ENCODE peak calls at places on chromosomes 5 and 9, in six cellular contexts. One of them, this sample, is unnamed.
A peak's percentile ranks its signal among the peaks of the same experiment; 100 is the strongest.

GRCh38 chr5:115372121-115372520 is 75.7 kb upstream of the CCDC112 start:
- DNase-seq in aorta: no peak
- DNase-seq in fibroblast of lung: peak; percentile 61
- DNase-seq in astrocyte of the spinal cord: no peak
- DNase-seq in choroid plexus epithelial cell: peak; percentile 32
- DNase-seq in effector memory CD4-positive, alpha-beta T cell: no peak
- DNase-seq in this sample: no peak

GRCh38 chr9:88814521-88815101 is 176.7 kb upstream of the S1PR3 start:
- DNase-seq in aorta: peak; percentile 90
- DNase-seq in fibroblast of lung: peak; percentile 88
- DNase-seq in astrocyte of the spinal cord: peak; percentile 55
- DNase-seq in choroid plexus epithelial cell: no peak
- DNase-seq in effector memory CD4-positive, alpha-beta T cell: no peak
- DNase-seq in this sample: no peak

GRCh38 chr9:110731437-110732028 is 62.9 kb downstream of the MUSK start:
- DNase-seq in aorta: no peak
- DNase-seq in fibroblast of lung: no peak
- DNase-seq in astrocyte of the spinal cord: no peak
- DNase-seq in choroid plexus epithelial cell: no peak
- DNase-seq in effector memory CD4-positive, alpha-beta T cell: no peak
- DNase-seq in this sample: no peak

GRCh38 chr5:151739939-151740335 is 18.5 kb downstream of the ATOX1 start:
- DNase-seq in aorta: no peak
- DNase-seq in fibroblast of lung: peak; percentile 99
- DNase-seq in astrocyte of the spinal cord: peak; percentile 92
- DNase-seq in choroid plexus epithelial cell: peak; percentile 90
- DNase-seq in effector memory CD4-positive, alpha-beta T cell: no peak
- DNase-seq in this sample: no peak

GRCh38 chr9:138072161-138072842 is 194.7 kb downstream of the CACNA1B start:
- DNase-seq in aorta: peak; percentile 49
- DNase-seq in fibroblast of lung: no peak
- DNase-seq in astrocyte of the spinal cord: no peak
- DNase-seq in choroid plexus epithelial cell: no peak
- DNase-seq in effector memory CD4-positive, alpha-beta T cell: no peak
- DNase-seq in this sample: peak; percentile 34

GRCh38 chr9:18531127-18531526 is 57.2 kb downstream of the ADAMTSL1 start:
- DNase-seq in aorta: no peak
- DNase-seq in fibroblast of lung: peak; percentile 18
- DNase-seq in astrocyte of the spinal cord: no peak
- DNase-seq in choroid plexus epithelial cell: no peak
- DNase-seq in effector memory CD4-positive, alpha-beta T cell: no peak
- DNase-seq in this sample: no peak

GRCh38 chr9:113701741-113702422 is 174.2 kb upstream of the ZNF618 start:
- DNase-seq in aorta: no peak
- DNase-seq in fibroblast of lung: no peak
- DNase-seq in astrocyte of the spinal cord: no peak
- DNase-seq in choroid plexus epithelial cell: no peak
- DNase-seq in effector memory CD4-positive, alpha-beta T cell: no peak
- DNase-seq in this sample: no peak

GRCh38 chr5:167853421-167853820 is 438.0 kb upstream of the WWC1 start:
- DNase-seq in aorta: no peak
- DNase-seq in fibroblast of lung: peak; percentile 87
- DNase-seq in astrocyte of the spinal cord: peak; percentile 58
- DNase-seq in choroid plexus epithelial cell: peak; percentile 65
- DNase-seq in effector memory CD4-positive, alpha-beta T cell: no peak
- DNase-seq in this sample: no peak

GRCh38 chr5:6705088-6705487 is 8.1 kb upstream of the TENT4A start:
- DNase-seq in aorta: no peak
- DNase-seq in fibroblast of lung: peak; percentile 60
- DNase-seq in astrocyte of the spinal cord: no peak
- DNase-seq in choroid plexus epithelial cell: no peak
- DNase-seq in effector memory CD4-positive, alpha-beta T cell: no peak
- DNase-seq in this sample: no peak

GRCh38 chr5:148205865-148206264 is 3.0 kb downstream of the SPINK6 start:
- DNase-seq in aorta: no peak
- DNase-seq in fibroblast of lung: no peak
- DNase-seq in astrocyte of the spinal cord: no peak
- DNase-seq in choroid plexus epithelial cell: no peak
- DNase-seq in effector memory CD4-positive, alpha-beta T cell: no peak
- DNase-seq in this sample: no peak

GRCh38 chr5:78907255-78907886 is 77.7 kb downstream of the ARSB start:
- DNase-seq in aorta: no peak
- DNase-seq in fibroblast of lung: peak; percentile 99
- DNase-seq in astrocyte of the spinal cord: peak; percentile 98
- DNase-seq in choroid plexus epithelial cell: peak; percentile 96
- DNase-seq in effector memory CD4-positive, alpha-beta T cell: no peak
- DNase-seq in this sample: no peak

GRCh38 chr5:111135946-111136345 is 43.8 kb downstream of the WDR36 start:
- DNase-seq in aorta: no peak
- DNase-seq in fibroblast of lung: peak; percentile 58
- DNase-seq in astrocyte of the spinal cord: peak; percentile 35
- DNase-seq in choroid plexus epithelial cell: no peak
- DNase-seq in effector memory CD4-positive, alpha-beta T cell: no peak
- DNase-seq in this sample: no peak

GRCh38 chr9:69193685-69194032 is 19.6 kb downstream of the TJP2 start:
- DNase-seq in aorta: no peak
- DNase-seq in fibroblast of lung: no peak
- DNase-seq in astrocyte of the spinal cord: no peak
- DNase-seq in choroid plexus epithelial cell: no peak
- DNase-seq in effector memory CD4-positive, alpha-beta T cell: no peak
- DNase-seq in this sample: no peak

DNA sequence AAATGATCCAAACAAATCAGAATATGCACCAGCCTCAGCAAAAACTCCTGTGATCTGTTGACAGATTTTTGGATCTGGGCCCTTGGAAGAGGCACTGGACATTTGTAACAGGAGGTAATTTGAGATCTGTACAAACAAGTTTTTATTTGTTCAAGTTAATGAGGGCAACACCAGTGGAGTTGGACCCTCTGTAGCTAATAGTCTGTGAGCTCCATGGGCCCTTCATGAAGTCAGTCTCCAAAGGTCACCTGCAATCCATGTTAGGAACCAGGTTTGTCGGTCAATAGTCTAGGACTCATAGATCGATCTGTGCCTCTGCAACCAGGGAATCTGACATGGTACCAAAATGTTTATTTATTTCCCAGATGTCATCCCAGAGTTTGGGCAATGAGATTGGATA is 40.9 kb downstream of the PAM start:
- DNase-seq in aorta: no peak
- DNase-seq in fibroblast of lung: no peak
- DNase-seq in astrocyte of the spinal cord: no peak
- DNase-seq in choroid plexus epithelial cell: no peak
- DNase-seq in effector memory CD4-positive, alpha-beta T cell: no peak
- DNase-seq in this sample: no peak
- H3K4me3 ChIP-seq in aorta: no peak overlapping the region
- H3K4me3 ChIP-seq in fibroblast of lung: no peak overlapping the region
- H3K4me3 ChIP-seq in astrocyte of the spinal cord: no peak overlapping the region
- H3K4me3 ChIP-seq in choroid plexus epithelial cell: no peak overlapping the region
- H3K4me3 ChIP-seq in effector memory CD4-positive, alpha-beta T cell: no peak overlapping the region
- H3K4me3 ChIP-seq in this sample: no peak overlapping the region

GRCh38 chr9:112059145-112059979 is 115.7 kb downstream of the SUSD1 start:
- DNase-seq in aorta: no peak
- DNase-seq in fibroblast of lung: peak; percentile 74
- DNase-seq in astrocyte of the spinal cord: peak; percentile 65
- DNase-seq in choroid plexus epithelial cell: peak; percentile 90
- DNase-seq in effector memory CD4-positive, alpha-beta T cell: no peak
- DNase-seq in this sample: no peak
- H3K4me3 ChIP-seq in aorta: no peak overlapping the region
- H3K4me3 ChIP-seq in fibroblast of lung: no peak overlapping the region
- H3K4me3 ChIP-seq in astrocyte of the spinal cord: no peak overlapping the region
- H3K4me3 ChIP-seq in choroid plexus epithelial cell: no peak overlapping the region
- H3K4me3 ChIP-seq in effector memory CD4-positive, alpha-beta T cell: no peak overlapping the region
- H3K4me3 ChIP-seq in this sample: no peak overlapping the region

DNA sequence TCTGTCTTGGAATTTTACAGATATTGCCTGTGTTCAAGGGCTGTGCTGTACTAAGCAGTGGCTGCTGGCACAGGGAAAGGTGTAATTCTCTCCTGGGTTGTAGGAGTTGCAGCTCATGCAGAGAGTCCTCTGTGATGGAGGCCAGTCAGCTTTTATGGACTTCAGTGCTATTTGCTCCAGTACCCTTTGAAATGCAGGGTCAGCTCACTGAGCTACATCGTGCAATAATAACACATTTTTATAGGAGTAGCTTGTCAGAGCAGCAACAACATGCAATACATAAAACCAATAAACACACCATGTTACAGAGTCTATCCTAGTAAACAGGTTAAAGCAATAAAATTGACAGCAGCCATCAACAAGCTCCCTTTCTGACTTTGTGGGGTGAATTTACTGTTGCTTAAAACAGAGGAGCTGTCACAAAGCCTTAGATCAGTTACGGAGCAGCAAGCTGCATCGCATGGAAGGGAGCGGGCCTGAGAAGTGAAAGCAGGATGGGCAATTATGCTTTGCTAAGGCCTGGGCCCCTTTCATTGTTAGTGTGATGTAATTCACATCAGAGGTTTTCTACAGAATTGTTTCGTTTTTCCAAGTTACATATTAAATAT is 16.8 kb downstream of the CD180 start:
- DNase-seq in aorta: no peak
- DNase-seq in fibroblast of lung: no peak
- DNase-seq in astrocyte of the spinal cord: no peak
- DNase-seq in choroid plexus epithelial cell: no peak
- DNase-seq in effector memory CD4-positive, alpha-beta T cell: no peak
- DNase-seq in this sample: no peak
- H3K4me3 ChIP-seq in aorta: no peak overlapping the region
- H3K4me3 ChIP-seq in fibroblast of lung: no peak overlapping the region
- H3K4me3 ChIP-seq in astrocyte of the spinal cord: no peak overlapping the region
- H3K4me3 ChIP-seq in choroid plexus epithelial cell: no peak overlapping the region
- H3K4me3 ChIP-seq in effector memory CD4-positive, alpha-beta T cell: no peak overlapping the region
- H3K4me3 ChIP-seq in this sample: no peak overlapping the region

DNA sequence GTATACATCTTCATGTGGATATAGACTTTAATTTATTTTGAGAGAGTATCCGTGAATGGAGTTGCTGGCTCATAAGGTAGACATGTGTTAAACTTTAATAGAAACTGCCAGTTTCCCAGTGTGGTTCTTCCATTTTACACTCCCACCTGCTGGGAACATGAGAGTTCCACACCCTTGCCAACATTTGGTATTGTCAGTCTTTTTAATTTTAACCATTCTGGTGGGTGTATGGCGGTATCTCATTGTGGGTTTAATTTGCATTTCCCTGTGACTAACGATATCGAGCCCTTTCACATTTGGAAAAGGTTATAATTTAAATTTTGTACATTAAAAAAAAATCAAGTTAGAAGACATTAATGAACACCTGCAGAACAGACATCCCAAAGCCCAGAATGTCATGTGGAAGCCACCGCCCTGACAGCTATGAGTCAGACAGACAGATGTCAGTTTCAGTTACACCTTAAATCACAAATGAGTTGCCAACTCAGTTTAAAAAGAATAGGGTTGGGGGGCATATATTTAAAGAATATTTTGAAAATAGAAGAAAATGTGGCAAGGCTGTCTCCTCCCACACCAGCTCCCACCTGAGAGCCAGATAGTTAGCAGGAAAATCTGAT is 36.9 kb downstream of the ANKRD33B start:
- DNase-seq in aorta: no peak
- DNase-seq in fibroblast of lung: peak; percentile 16
- DNase-seq in astrocyte of the spinal cord: peak; percentile 14
- DNase-seq in choroid plexus epithelial cell: no peak
- DNase-seq in effector memory CD4-positive, alpha-beta T cell: no peak
- DNase-seq in this sample: no peak
- H3K4me3 ChIP-seq in aorta: no peak overlapping the region
- H3K4me3 ChIP-seq in fibroblast of lung: no peak overlapping the region
- H3K4me3 ChIP-seq in astrocyte of the spinal cord: no peak overlapping the region
- H3K4me3 ChIP-seq in choroid plexus epithelial cell: no peak overlapping the region
- H3K4me3 ChIP-seq in effector memory CD4-positive, alpha-beta T cell: no peak overlapping the region
- H3K4me3 ChIP-seq in this sample: peak overlapping the region; percentile 8

GRCh38 chr5:62431735-62432617 is 19.4 kb downstream of the IPO11 start:
- DNase-seq in aorta: no peak
- DNase-seq in fibroblast of lung: no peak
- DNase-seq in astrocyte of the spinal cord: no peak
- DNase-seq in choroid plexus epithelial cell: peak; percentile 4
- DNase-seq in effector memory CD4-positive, alpha-beta T cell: no peak
- DNase-seq in this sample: no peak
- H3K4me3 ChIP-seq in aorta: no peak overlapping the region
- H3K4me3 ChIP-seq in fibroblast of lung: no peak overlapping the region
- H3K4me3 ChIP-seq in astrocyte of the spinal cord: no peak overlapping the region
- H3K4me3 ChIP-seq in choroid plexus epithelial cell: no peak overlapping the region
- H3K4me3 ChIP-seq in effector memory CD4-positive, alpha-beta T cell: no peak overlapping the region
- H3K4me3 ChIP-seq in this sample: peak overlapping the region; percentile 20

GRCh38 chr5:88141695-88141979 is 127.0 kb downstream of the TMEM161B start:
- DNase-seq in aorta: no peak
- DNase-seq in fibroblast of lung: no peak
- DNase-seq in astrocyte of the spinal cord: no peak
- DNase-seq in choroid plexus epithelial cell: no peak
- DNase-seq in effector memory CD4-positive, alpha-beta T cell: no peak
- DNase-seq in this sample: no peak
- H3K4me3 ChIP-seq in aorta: peak overlapping the region; percentile 96
- H3K4me3 ChIP-seq in fibroblast of lung: peak overlapping the region; percentile 61
- H3K4me3 ChIP-seq in astrocyte of the spinal cord: peak overlapping the region; percentile 53
- H3K4me3 ChIP-seq in choroid plexus epithelial cell: peak overlapping the region; percentile 28
- H3K4me3 ChIP-seq in effector memory CD4-positive, alpha-beta T cell: peak overlapping the region; percentile 13
- H3K4me3 ChIP-seq in this sample: peak overlapping the region; percentile 29

GRCh38 chr5:13831236-13831810 is 113.2 kb downstream of the DNAH5 start:
- DNase-seq in aorta: no peak
- DNase-seq in fibroblast of lung: peak; percentile 47
- DNase-seq in astrocyte of the spinal cord: peak; percentile 61
- DNase-seq in choroid plexus epithelial cell: peak; percentile 2
- DNase-seq in effector memory CD4-positive, alpha-beta T cell: no peak
- DNase-seq in this sample: no peak
- H3K4me3 ChIP-seq in aorta: no peak overlapping the region
- H3K4me3 ChIP-seq in fibroblast of lung: no peak overlapping the region
- H3K4me3 ChIP-seq in astrocyte of the spinal cord: no peak overlapping the region
- H3K4me3 ChIP-seq in choroid plexus epithelial cell: no peak overlapping the region
- H3K4me3 ChIP-seq in effector memory CD4-positive, alpha-beta T cell: no peak overlapping the region
- H3K4me3 ChIP-seq in this sample: no peak overlapping the region